ENCODE peak calls at places on chromosome 14, in four cellular contexts. K, I, Y and R are unnamed samples.

GRCh38 chr14:66746316-66747006 is 238.5 kb downstream of the GPHN start:
- DNase-seq in Y (no peak), K (peak; percentile 56), I (peak; percentile 4), R (peak; percentile 10)

GRCh38 chr14:85617799-85618198 is 87.9 kb downstream of the FLRT2 start:
- DNase-seq in K (peak; percentile 73), I (no peak), Y (no peak), R (no peak)

GRCh38 chr14:22926316-22926715 is 2.9 kb downstream of the PRMT5 start:
- DNase-seq in K (no peak), I (no peak), Y (no peak), R (no peak)

GRCh38 chr14:70907996-70908917 is 998 bp downstream of the PCNX1 start:
- DNase-seq in Y (peak; percentile 62), K (peak; percentile 51), I (peak; percentile 72), R (peak; percentile 63)

GRCh38 chr14:94101748-94102147 is 8.8 kb upstream of the IFI27 start:
- DNase-seq in Y (no peak), K (no peak), I (no peak), R (no peak)

GRCh38 chr14:80315681-80316080 is 104.4 kb upstream of the DIO2 start:
- DNase-seq in K (no peak), Y (no peak), I (no peak), R (no peak)

GRCh38 chr14:35365130-35366047 is 39.2 kb downstream of the NFKBIA start:
- DNase-seq in K (no peak), Y (no peak), I (no peak), R (peak; percentile 67)

GRCh38 chr14:67428501-67429031 is 16.6 kb upstream of the PLEK2 start:
- DNase-seq in Y (no peak), I (no peak), K (no peak), R (no peak)

GRCh38 chr14:66600416-66600815 is 92.5 kb downstream of the GPHN start:
- DNase-seq in Y (no peak), K (no peak), I (no peak), R (no peak)

GRCh38 chr14:67420102-67420739 is 8.3 kb upstream of the PLEK2 start:
- DNase-seq in Y (no peak), I (peak; percentile 53), K (peak; percentile 46), R (no peak)

GRCh38 chr14:94517248-94517640 is 8.0 kb upstream of the SERPINA12 start:
- DNase-seq in K (no peak), I (no peak), Y (no peak), R (no peak)

GRCh38 chr14:103072595-103073366 is 11.2 kb upstream of the LBHD2 start:
- DNase-seq in K (no peak), Y (no peak), I (no peak), R (no peak)

GRCh38 chr14:96423012-96423411 is 31.1 kb downstream of the AK7 start:
- DNase-seq in K (no peak), I (no peak), Y (no peak), R (no peak)

GRCh38 chr14:21026251-21026987 is 1.6 kb upstream of the NDRG2 start:
- DNase-seq in Y (no peak), I (no peak), K (no peak), R (no peak)

GRCh38 chr14:33950320-33951182 is at the start of gene EGLN3:
- DNase-seq in K (no peak), Y (peak; percentile 80), I (peak; percentile 45), R (peak; percentile 74)

GRCh38 chr14:61860294-61860918 is 98.2 kb downstream of the SNAPC1 start:
- DNase-seq in I (peak; percentile 78), Y (peak; percentile 40), K (peak; percentile 57), R (peak; percentile 81)

GRCh38 chr14:24665440-24665991 is 31.5 kb upstream of the GZMB start:
- DNase-seq in I (peak; percentile 35), K (no peak), Y (peak; percentile 82), R (peak; percentile 17)

GRCh38 chr14:103528158-103528511 is 861 bp upstream of the TRMT61A start:
- DNase-seq in Y (no peak), I (no peak), K (no peak), R (no peak)

GRCh38 chr14:36556811-36557433 is 25.5 kb downstream of the NKX2-8 start:
- DNase-seq in K (peak; percentile 41), I (peak; percentile 7), Y (no peak), R (peak; percentile 48)

GRCh38 chr14:71143391-71144290 is 236.4 kb downstream of the PCNX1 start:
- DNase-seq in K (peak; percentile 71), I (no peak), Y (no peak), R (no peak)

GRCh38 chr14:61466249-61466904 is 145.0 kb downstream of the PRKCH start:
- DNase-seq in Y (no peak), I (no peak), K (no peak), R (no peak)

GRCh38 chr14:57171903-57172302 is 96.8 kb downstream of the EXOC5 start:
- DNase-seq in K (no peak), Y (no peak), I (no peak), R (no peak)

GRCh38 chr14:90263748-90264449 is 7.5 kb downstream of the PSMC1 start:
- DNase-seq in K (no peak), Y (no peak), I (no peak), R (peak; percentile 27)

GRCh38 chr14:101458536-101459391 is 102.5 kb upstream of the DIO3 start:
- DNase-seq in K (peak; percentile 19), Y (no peak), I (no peak), R (no peak)
- TF ChIP-seq CTCF in K (no peak), Y (no peak), I (no peak), R (no peak)

DNA sequence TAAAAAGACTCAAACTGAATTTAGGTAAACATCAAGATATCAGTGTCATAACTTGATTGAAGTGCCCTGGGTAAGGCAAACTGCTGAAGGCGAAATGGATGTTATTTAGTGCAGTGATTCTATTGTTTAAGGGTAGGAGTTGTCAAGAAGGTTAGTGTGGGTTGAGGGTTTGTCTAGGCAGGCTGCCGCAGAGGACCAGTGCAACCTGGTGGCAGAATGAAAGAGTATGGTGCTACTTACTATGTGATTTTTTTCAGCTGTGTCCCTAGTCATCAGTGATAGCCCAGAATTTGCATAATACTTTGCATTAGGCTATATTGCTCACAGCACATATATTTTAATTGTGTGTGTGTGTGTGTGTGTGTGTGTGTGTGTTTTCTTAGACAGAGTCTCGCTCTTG is 1127.0 kb downstream of the GALC start:
- DNase-seq in I (no peak), Y (no peak), K (peak; percentile 39), R (no peak)
- TF ChIP-seq CTCF in I (no peak), Y (no peak), K (peak; percentile 26), R (no peak)

DNA sequence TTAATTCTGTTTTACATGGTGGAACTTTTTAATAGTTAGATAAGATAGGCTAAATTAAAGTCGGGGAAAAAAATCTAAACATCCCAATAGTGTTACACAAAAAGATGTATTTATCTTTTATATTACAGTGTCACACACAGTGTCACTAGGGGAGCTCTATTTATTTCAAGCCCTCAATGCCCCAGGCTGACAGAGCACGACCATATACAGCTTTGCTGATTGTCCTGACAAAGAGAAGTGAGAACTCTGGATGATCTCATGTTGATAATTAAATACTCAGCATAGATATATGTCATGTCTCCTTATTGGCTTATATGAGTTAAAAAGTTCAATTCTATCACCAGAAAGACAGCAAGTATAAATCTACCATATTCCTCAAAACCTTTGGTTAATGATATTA is 594.3 kb downstream of the LRFN5 start:
- DNase-seq in Y (no peak), K (peak; percentile 6), I (no peak), R (no peak)
- TF ChIP-seq CTCF in Y (no peak), K (no peak), I (no peak), R (no peak)

GRCh38 chr14:76808990-76809389 is 3.7 kb downstream of the ANGEL1 start:
- DNase-seq in K (no peak), I (no peak), Y (no peak), R (no peak)
- TF ChIP-seq CTCF in K (no peak), I (no peak), Y (no peak), R (no peak)

DNA sequence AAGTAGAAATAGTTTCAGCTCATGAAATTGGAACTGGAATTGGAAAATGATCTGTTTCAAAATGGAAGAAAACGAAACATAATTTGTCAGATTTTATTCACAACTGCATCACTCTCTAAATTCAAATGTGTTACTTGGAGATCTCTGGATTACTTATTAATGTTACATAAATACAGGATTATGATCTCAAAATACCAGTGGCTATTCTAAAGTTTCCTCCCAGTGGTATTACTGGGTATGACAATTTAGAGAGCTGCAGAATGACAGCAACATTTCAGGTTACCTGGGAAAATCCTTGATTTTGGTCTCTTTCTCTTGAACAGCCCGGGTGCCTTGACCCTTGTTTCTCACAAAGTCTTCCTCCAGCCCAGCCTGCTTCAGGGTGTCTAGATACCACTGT is 14.2 kb downstream of the FAM161B start:
- DNase-seq in I (no peak), Y (no peak), K (peak; percentile 26), R (peak; percentile 38)
- TF ChIP-seq CTCF in I (no peak), Y (peak; percentile 27), K (peak; percentile 30), R (no peak)

GRCh38 chr14:50061664-50062437 is 54.5 kb downstream of the VCPKMT start:
- DNase-seq in Y (peak; percentile 80), K (peak; percentile 54), I (peak; percentile 85), R (peak; percentile 73)

GRCh38 chr14:50063876-50064420 is 52.4 kb downstream of the VCPKMT start:
- DNase-seq in K (no peak), Y (no peak), I (no peak), R (no peak)

GRCh38 chr14:50062438-50063039 is 53.8 kb downstream of the VCPKMT start:
- DNase-seq in K (peak; percentile 92), I (peak; percentile 64), Y (no peak), R (no peak)

GRCh38 chr14:50059773-50060629 is 56.4 kb downstream of the VCPKMT start:
- DNase-seq in K (peak; percentile 39), Y (no peak), I (no peak), R (no peak)

GRCh38 chr14:50060871-50061663 is 55.3 kb downstream of the VCPKMT start:
- DNase-seq in I (peak; percentile 30), K (peak; percentile 97), Y (peak; percentile 69), R (peak; percentile 56)
- TF ChIP-seq CTCF in I (no peak), K (peak; percentile 13), Y (no peak), R (no peak)

DNA sequence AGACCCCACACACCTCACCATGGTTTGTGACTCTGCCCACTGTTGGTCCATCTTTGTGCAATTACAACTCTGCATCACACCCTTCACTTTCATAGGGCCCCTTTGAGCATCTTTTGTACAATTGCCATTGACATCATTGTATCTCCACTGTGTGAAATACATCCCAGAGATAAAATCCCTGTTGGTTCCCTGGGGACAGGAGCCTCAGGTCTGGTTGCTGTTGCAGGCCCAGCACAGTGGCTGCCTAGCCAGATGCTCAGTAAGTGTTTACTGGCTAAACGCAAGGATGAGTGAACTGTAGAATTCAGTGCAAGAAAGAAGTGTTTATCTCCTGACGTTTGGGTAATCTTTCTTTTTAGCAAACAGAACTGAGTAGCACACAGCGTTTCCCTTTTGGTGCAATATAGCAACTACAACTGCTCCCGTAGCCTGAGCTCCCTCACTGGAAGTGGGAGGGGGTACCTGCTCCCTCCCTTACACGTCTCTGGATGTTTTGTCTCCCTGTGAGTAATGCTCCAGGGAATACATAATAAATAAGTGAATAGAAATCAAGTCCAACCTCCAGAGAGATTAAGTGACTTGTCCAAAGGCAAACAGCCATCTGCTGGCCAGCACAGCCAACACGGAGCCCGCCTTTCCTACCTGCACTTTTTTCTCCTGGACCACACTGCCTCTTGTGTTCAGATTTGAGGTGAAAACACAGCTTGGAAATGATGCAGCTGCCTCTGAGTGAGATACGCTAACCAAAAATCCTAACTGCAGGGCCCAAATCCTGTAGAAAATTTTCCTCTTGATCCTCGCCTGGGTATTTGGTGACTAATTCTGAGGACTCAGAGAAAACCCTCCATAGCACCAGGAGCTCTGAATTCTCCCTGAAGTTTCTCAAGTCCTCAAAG is 27.4 kb downstream of the GALNT16 start:
- DNase-seq in K (no peak), Y (no peak), I (no peak), R (no peak)
- TF ChIP-seq CTCF in K (no peak), Y (no peak), I (no peak), R (no peak)